ENCODE peak calls at places on chromosomes 2 and 18, in ten cellular contexts. S is astrocyte of the spinal cord, T is cardiac fibroblast, Z is astrocyte of the cerebellum, R is GM12865, W is foreskin fibroblast, U is kidney, V is cardiac muscle cell, D is neural progenitor cell, H is WTC11. Q is an unnamed sample.

GRCh38 chr2:84946204-84947009 is 24.6 kb upstream of the KCMF1 start:
- DNase-seq in S (peak), T (peak), Z (no peak), R (peak), W (peak), U (peak), V (peak), D (no peak), H (no peak), Q (no peak)

GRCh38 chr2:144625216-144626010 is 105.5 kb upstream of the ZEB2 start:
- DNase-seq in S (no peak), T (no peak), Z (no peak), R (no peak), W (no peak), U (no peak), V (no peak), D (no peak), H (no peak), Q (no peak)

GRCh38 chr2:47720559-47720958 is 62.4 kb upstream of the MSH6 start:
- DNase-seq in S (no peak), T (no peak), Z (no peak), R (no peak), W (no peak), U (no peak), V (no peak), D (no peak), H (no peak), Q (no peak)

GRCh38 chr2:45218931-45219339 is 209.7 kb upstream of the SIX2 start:
- DNase-seq in S (no peak), T (no peak), Z (no peak), R (no peak), W (no peak), U (no peak), V (no peak), D (no peak), H (no peak), Q (peak)

GRCh38 chr2:201218780-201219179 is 35.8 kb downstream of the CASP10 start:
- DNase-seq in S (no peak), T (no peak), Z (no peak), R (no peak), W (no peak), U (no peak), V (no peak), D (no peak), H (no peak), Q (no peak)

GRCh38 chr18:64929026-64929425 is 780.1 kb upstream of the LINC00305 start:
- DNase-seq in S (peak), T (no peak), Z (no peak), R (no peak), W (peak), U (no peak), V (no peak), D (no peak), H (no peak), Q (no peak)

GRCh38 chr18:76565238-76566173 is 70.5 kb upstream of the ZNF516 start:
- DNase-seq in S (peak), T (peak), Z (peak), R (peak), W (peak), U (peak), V (peak), D (peak), H (peak), Q (peak)

GRCh38 chr2:99572798-99573197 is 83.0 kb upstream of the REV1 start:
- DNase-seq in S (no peak), T (no peak), Z (no peak), R (no peak), W (no peak), U (no peak), V (no peak), D (peak), H (no peak), Q (no peak)

GRCh38 chr2:9750224-9751215 is 92.8 kb upstream of the TAF1B start:
- DNase-seq in S (no peak), T (no peak), Z (no peak), R (peak), W (no peak), U (no peak), V (no peak), D (no peak), H (no peak), Q (no peak)

GRCh38 chr2:68772109-68772508 is 37.5 kb downstream of the ARHGAP25 start:
- DNase-seq in S (no peak), T (no peak), Z (no peak), R (no peak), W (no peak), U (no peak), V (no peak), D (no peak), H (no peak), Q (no peak)

DNA sequence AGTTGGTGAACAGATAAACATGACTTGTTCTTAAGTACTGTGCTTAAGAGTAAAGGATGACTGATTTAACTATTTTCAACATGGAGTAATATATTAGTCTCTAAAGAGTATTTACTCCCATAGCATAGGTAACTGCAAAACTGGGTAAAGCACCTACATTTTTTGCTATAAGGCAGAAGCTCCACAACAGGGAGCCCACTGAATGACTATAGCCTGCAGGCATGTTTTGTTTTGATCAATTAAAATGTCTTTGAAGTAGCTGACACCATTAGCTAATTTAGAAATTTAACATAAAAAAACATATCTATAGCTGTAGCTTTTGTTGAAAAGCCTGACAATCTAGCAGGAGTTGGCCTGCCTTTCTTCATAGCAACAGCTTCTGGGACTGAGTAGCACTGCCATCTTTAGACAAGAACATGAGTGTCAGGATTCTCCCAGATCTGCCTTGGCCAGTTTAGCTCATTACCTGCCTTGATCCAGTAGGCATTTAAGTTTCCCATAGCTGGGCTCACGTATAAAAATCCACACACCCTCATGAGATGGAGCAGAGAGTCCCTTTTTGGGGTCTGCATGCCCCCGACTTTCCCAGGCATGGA is 1935.1 kb upstream of the PIK3C3 start:
- DNase-seq in S (no peak), T (peak), Z (no peak), R (no peak), W (no peak), U (no peak), V (no peak), D (no peak), H (no peak), Q (no peak)
- TF ChIP-seq CTCF in S (no peak), T (no peak), Z (no peak), R (no peak), W (no peak), U (no peak), V (no peak), D (no peak), H (no peak), Q (no peak)

DNA sequence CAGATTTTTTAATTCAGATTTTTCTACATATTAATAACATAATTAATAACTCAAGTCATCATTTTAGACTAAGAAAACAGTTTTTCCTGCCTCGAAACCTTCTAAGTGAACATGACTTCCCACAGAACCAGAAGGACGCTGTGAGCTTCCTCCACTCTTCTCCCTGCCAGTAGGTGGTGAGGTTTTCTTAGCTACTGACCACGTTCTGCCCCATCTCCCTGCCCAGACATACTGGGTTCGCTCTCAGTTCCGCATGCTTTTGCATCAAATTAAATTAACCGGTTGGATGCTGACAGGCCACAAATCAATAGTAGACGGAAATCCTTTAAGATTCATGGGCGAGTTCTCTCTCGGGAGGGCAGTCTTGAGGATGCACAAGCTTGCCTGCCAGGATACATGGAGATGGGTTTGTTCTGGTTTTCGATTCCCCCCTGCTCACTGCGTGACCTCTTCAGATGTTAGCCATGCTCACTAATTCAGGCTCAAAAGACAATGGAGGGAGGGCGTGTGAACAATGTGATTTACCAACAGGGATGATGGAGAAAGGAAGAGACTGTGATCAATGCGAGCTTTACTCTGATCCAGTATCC is 375.9 kb downstream of the EIPR1 start:
- DNase-seq in S (no peak), T (peak), Z (peak), R (peak), W (no peak), U (no peak), V (peak), D (peak), H (no peak), Q (no peak)
- TF ChIP-seq CTCF in S (no peak), T (no peak), Z (peak), R (peak), W (no peak), U (peak), V (peak), D (peak), H (no peak), Q (peak)

DNA sequence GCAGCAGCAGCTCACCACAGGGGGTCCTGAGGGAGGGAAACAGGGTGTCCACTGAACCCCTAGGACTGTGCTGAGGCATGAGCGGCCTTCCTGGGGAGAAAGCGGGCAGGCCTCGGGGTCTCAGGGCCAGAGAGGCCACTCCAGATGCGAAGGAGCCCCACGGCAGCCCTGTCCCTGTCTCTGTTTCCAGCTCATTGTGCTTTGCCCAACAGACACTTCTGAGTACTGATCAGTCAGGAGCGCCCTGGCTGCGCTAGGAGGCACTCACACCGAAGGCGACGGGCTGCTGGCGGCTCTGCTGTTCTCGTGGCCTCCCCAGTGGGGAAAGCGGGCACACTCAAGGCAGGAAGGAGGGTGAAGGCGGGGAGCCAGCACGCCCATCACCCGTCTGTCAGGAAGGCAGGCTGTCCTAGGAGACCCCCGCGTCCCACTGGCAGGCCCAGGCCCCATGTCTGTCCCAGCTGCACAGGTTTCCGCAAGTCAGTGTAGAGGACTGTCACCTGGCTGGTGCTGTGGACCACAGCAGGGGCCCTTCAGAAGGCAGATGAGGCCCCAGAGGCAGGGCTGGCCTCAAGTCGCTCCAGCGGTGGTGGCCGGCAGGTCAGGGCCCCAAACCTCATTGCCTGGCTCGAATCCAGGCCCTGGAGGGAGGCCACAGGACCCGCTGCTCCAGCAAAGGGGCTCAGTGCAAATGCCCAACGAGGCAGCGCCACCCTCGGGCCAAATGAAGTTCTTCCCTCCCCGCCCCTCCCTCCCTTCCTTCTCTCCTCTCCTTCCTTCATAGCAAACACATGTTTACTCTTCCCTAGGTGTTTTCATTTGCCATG is 6.8 kb downstream of the ESPNL start:
- DNase-seq in S (no peak), T (no peak), Z (no peak), R (no peak), W (no peak), U (peak), V (no peak), D (peak), H (peak), Q (peak)
- TF ChIP-seq CTCF in S (peak), T (peak), Z (peak), R (peak), W (no peak), U (peak), V (peak), D (peak), H (peak), Q (peak)

GRCh38 chr2:29054430-29054829 is 19.9 kb downstream of the PCARE start:
- DNase-seq in S (no peak), T (no peak), Z (no peak), R (no peak), W (no peak), U (no peak), V (no peak), D (no peak), H (no peak), Q (no peak)
- TF ChIP-seq CTCF in S (no peak), T (no peak), Z (no peak), R (no peak), W (no peak), U (no peak), V (no peak), D (no peak), H (no peak), Q (no peak)

GRCh38 chr2:73260338-73260984 is 23.8 kb downstream of the FBXO41 start:
- DNase-seq in S (peak), T (peak), Z (peak), R (peak), W (peak), U (no peak), V (peak), D (peak), H (peak), Q (peak)
- TF ChIP-seq CTCF in S (peak), T (peak), Z (peak), R (peak), W (peak), U (peak), V (peak), D (peak), H (no peak), Q (peak)

DNA sequence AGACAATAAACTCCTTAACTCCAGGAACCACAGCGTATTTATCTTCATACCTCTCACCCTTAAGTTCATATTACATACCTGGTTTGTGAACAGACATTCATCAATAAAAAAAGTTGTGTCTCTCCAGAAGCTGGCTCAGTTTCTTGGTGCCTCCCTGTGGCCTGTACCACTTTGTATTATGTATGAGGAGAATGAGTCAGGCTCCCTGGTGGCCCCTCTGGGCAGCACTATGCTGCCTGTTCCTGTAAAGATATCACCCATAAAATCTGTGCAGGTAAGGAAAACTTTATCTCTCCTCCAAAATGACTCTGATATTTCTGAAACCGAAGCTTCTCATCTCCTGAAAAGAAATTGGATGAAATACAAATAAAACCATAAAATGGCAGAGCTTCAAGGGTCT is 198.4 kb upstream of the NT5C1B start:
- DNase-seq in S (no peak), T (no peak), Z (no peak), R (no peak), W (no peak), U (no peak), V (no peak), D (no peak), H (no peak), Q (no peak)
- TF ChIP-seq CTCF in S (no peak), T (no peak), Z (no peak), R (no peak), W (no peak), U (no peak), V (no peak), D (no peak), H (no peak), Q (no peak)